ENCODE peak calls at places on chromosomes 13 and 19, in seven cellular contexts. D, I, A, O, G, B and C are unnamed samples.

GRCh38 chr13:20831933-20832332 is 58.2 kb upstream of the EEF1AKMT1 start:
- DNase-seq in D (no peak), I (no peak), A (no peak), O (no peak), G (no peak), B (no peak), C (no peak)

GRCh38 chr13:94444826-94445225 is 34.7 kb downstream of the DCT start:
- DNase-seq in D (no peak), I (no peak), A (no peak), O (no peak), G (no peak), B (no peak), C (no peak)

GRCh38 chr13:99528547-99528946 is 27.3 kb downstream of the TM9SF2 start:
- DNase-seq in D (no peak), I (no peak), A (peak), O (peak), G (no peak), B (peak), C (peak)

GRCh38 chr19:2246801-2247361 is 2.2 kb upstream of the AMH start:
- DNase-seq in D (no peak), I (peak), A (no peak), O (no peak), G (peak), B (no peak), C (no peak)

GRCh38 chr13:32045963-32046785 is 14.6 kb downstream of the FRY start:
- DNase-seq in D (no peak), I (no peak), A (no peak), O (no peak), G (no peak), B (no peak), C (no peak)

GRCh38 chr19:49956113-49956491 is 4.9 kb downstream of the SIGLEC11 start:
- DNase-seq in D (no peak), I (no peak), A (no peak), O (no peak), G (no peak), B (no peak), C (no peak)

GRCh38 chr13:41654800-41655199 is 197.4 kb downstream of the RGCC start:
- DNase-seq in D (no peak), I (no peak), A (no peak), O (no peak), G (no peak), B (no peak), C (no peak)

GRCh38 chr13:88411696-88412095 is 740.5 kb downstream of the SLITRK5 start:
- DNase-seq in D (no peak), I (no peak), A (no peak), O (no peak), G (no peak), B (no peak), C (no peak)

GRCh38 chr13:93745884-93746283 is 519.3 kb downstream of the GPC6 start:
- DNase-seq in D (no peak), I (no peak), A (no peak), O (no peak), G (no peak), B (no peak), C (no peak)

GRCh38 chr13:29702912-29703351 is 107.4 kb upstream of the SLC7A1 start:
- DNase-seq in D (no peak), I (no peak), A (no peak), O (no peak), G (no peak), B (no peak), C (no peak)

GRCh38 chr19:50909240-50910070 is 1.7 kb downstream of the KLK4 start:
- DNase-seq in D (no peak), I (no peak), A (no peak), O (peak), G (peak), B (peak), C (no peak)

GRCh38 chr13:30607908-30608307 is 9.8 kb upstream of the USPL1 start:
- DNase-seq in D (no peak), I (no peak), A (peak), O (peak), G (no peak), B (no peak), C (peak)

GRCh38 chr13:109783815-109784589 is 2.4 kb downstream of the IRS2 start:
- DNase-seq in D (no peak), I (no peak), A (peak), O (no peak), G (no peak), B (no peak), C (no peak)

GRCh38 chr19:58476498-58477015 is 405 bp downstream of the ZNF446 start:
- DNase-seq in D (no peak), I (peak), A (no peak), O (no peak), G (no peak), B (peak), C (no peak)